ENCODE peak calls at places on chromosomes 1 and 21, in nine cellular contexts. One of them, this sample, is unnamed. For H3K36me3, the result is how much of the 10 kb centered on the place peaks cover.

GRCh38 chr1:18166341-18166740 is 58.7 kb downstream of the IGSF21 start:
- DNase-seq in astrocyte: no peak
- DNase-seq in right atrium auricular region: no peak
- DNase-seq in testis: peak
- DNase-seq in heart left ventricle: no peak
- DNase-seq in stomach: no peak
- DNase-seq in fibroblast of lung: no peak
- DNase-seq in thoracic aorta: no peak
- DNase-seq in small intestine: no peak
- DNase-seq in this sample: no peak

GRCh38 chr1:3902546-3902945 is 2.5 kb upstream of the C1orf174 start:
- DNase-seq in astrocyte: no peak
- DNase-seq in right atrium auricular region: no peak
- DNase-seq in testis: no peak
- DNase-seq in heart left ventricle: no peak
- DNase-seq in stomach: no peak
- DNase-seq in fibroblast of lung: no peak
- DNase-seq in thoracic aorta: no peak
- DNase-seq in small intestine: peak
- DNase-seq in this sample: no peak

GRCh38 chr1:226596531-226597165 is 48.1 kb downstream of the STUM start:
- DNase-seq in astrocyte: no peak
- DNase-seq in right atrium auricular region: no peak
- DNase-seq in testis: no peak
- DNase-seq in heart left ventricle: no peak
- DNase-seq in stomach: no peak
- DNase-seq in fibroblast of lung: no peak
- DNase-seq in thoracic aorta: no peak
- DNase-seq in small intestine: no peak
- DNase-seq in this sample: no peak

GRCh38 chr1:26493905-26494304 is 21.7 kb downstream of the HMGN2 start:
- DNase-seq in astrocyte: no peak
- DNase-seq in right atrium auricular region: no peak
- DNase-seq in testis: no peak
- DNase-seq in heart left ventricle: no peak
- DNase-seq in stomach: no peak
- DNase-seq in fibroblast of lung: no peak
- DNase-seq in thoracic aorta: no peak
- DNase-seq in small intestine: no peak
- DNase-seq in this sample: no peak

GRCh38 chr1:9196129-9197040 is 38.2 kb upstream of the H6PD start:
- DNase-seq in astrocyte: peak
- DNase-seq in right atrium auricular region: peak
- DNase-seq in testis: peak
- DNase-seq in heart left ventricle: peak
- DNase-seq in stomach: peak
- DNase-seq in fibroblast of lung: peak
- DNase-seq in thoracic aorta: peak
- DNase-seq in small intestine: peak
- DNase-seq in this sample: peak

GRCh38 chr1:234927968-234928635 is 200.5 kb downstream of the TOMM20 start:
- DNase-seq in astrocyte: peak
- DNase-seq in right atrium auricular region: peak
- DNase-seq in testis: no peak
- DNase-seq in heart left ventricle: no peak
- DNase-seq in stomach: no peak
- DNase-seq in fibroblast of lung: no peak
- DNase-seq in thoracic aorta: no peak
- DNase-seq in small intestine: no peak
- DNase-seq in this sample: no peak

GRCh38 chr1:7290971-7291970 is 479.8 kb upstream of the VAMP3 start:
- DNase-seq in astrocyte: peak
- DNase-seq in right atrium auricular region: no peak
- DNase-seq in testis: peak
- DNase-seq in heart left ventricle: peak
- DNase-seq in stomach: no peak
- DNase-seq in fibroblast of lung: peak
- DNase-seq in thoracic aorta: no peak
- DNase-seq in small intestine: no peak
- DNase-seq in this sample: no peak

GRCh38 chr1:38060557-38060956 is 14.0 kb upstream of the POU3F1 start:
- DNase-seq in astrocyte: no peak
- DNase-seq in right atrium auricular region: no peak
- DNase-seq in testis: no peak
- DNase-seq in heart left ventricle: no peak
- DNase-seq in stomach: no peak
- DNase-seq in fibroblast of lung: no peak
- DNase-seq in thoracic aorta: no peak
- DNase-seq in small intestine: no peak
- DNase-seq in this sample: no peak

GRCh38 chr1:161706483-161707347 is at the start of gene FCRLA:
- DNase-seq in astrocyte: peak
- DNase-seq in right atrium auricular region: no peak
- DNase-seq in testis: no peak
- DNase-seq in heart left ventricle: peak
- DNase-seq in stomach: no peak
- DNase-seq in fibroblast of lung: peak
- DNase-seq in thoracic aorta: no peak
- DNase-seq in small intestine: no peak
- DNase-seq in this sample: no peak

GRCh38 chr1:110645962-110646735 is 28.6 kb downstream of the KCNA3 start:
- DNase-seq in astrocyte: peak
- DNase-seq in right atrium auricular region: no peak
- DNase-seq in testis: no peak
- DNase-seq in heart left ventricle: no peak
- DNase-seq in stomach: no peak
- DNase-seq in fibroblast of lung: peak
- DNase-seq in thoracic aorta: no peak
- DNase-seq in small intestine: no peak
- DNase-seq in this sample: no peak

GRCh38 chr1:5865774-5866173 is 126.5 kb downstream of the NPHP4 start:
- DNase-seq in astrocyte: no peak
- DNase-seq in right atrium auricular region: no peak
- DNase-seq in testis: no peak
- DNase-seq in heart left ventricle: no peak
- DNase-seq in stomach: no peak
- DNase-seq in fibroblast of lung: no peak
- DNase-seq in thoracic aorta: no peak
- DNase-seq in small intestine: no peak
- DNase-seq in this sample: no peak

DNA sequence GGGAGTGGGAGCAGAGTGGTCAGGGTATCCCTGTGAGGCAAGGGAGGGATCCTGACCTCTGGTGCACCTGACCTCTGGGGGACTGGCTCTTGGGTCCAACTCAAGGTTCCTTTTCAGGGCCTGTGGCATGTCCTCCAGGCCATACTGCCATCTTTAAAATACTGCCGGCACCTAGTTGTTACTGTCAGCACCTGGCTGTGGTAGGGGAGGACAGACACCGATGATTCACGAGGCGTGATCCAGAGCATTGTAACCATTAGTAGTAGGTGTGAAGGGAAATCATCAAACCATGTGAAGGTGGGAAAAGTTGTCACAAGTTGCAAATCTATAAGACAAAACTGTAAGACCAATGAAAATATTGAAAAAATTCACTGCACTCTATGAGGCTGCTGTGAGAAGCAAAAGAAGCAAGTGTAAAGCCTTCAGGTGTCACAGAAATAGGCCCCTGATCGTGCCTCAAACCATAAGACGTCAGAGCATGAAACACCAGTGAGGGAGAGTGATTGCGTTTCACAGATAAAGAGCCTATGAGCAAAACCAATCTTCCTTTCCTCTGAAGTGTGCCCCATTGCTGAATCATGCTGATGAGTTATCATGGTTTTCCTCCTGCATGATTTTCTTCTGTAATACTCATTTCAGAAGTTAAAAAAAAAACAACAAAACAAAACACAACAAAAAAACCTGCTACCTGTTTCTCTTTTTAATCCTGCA is 55.3 kb downstream of the CDC7 start:
- DNase-seq in astrocyte: peak
- DNase-seq in right atrium auricular region: peak
- DNase-seq in testis: no peak
- DNase-seq in heart left ventricle: no peak
- DNase-seq in stomach: no peak
- DNase-seq in fibroblast of lung: peak
- DNase-seq in thoracic aorta: no peak
- DNase-seq in small intestine: peak
- DNase-seq in this sample: no peak
- H3K4me3 ChIP-seq in astrocyte: no peak
- H3K4me3 ChIP-seq in right atrium auricular region: no peak
- H3K4me3 ChIP-seq in testis: no peak
- H3K4me3 ChIP-seq in heart left ventricle: no peak
- H3K4me3 ChIP-seq in stomach: no peak
- H3K4me3 ChIP-seq in fibroblast of lung: no peak
- H3K4me3 ChIP-seq in thoracic aorta: no peak
- H3K4me3 ChIP-seq in small intestine: no peak
- H3K4me3 ChIP-seq in this sample: no peak

DNA sequence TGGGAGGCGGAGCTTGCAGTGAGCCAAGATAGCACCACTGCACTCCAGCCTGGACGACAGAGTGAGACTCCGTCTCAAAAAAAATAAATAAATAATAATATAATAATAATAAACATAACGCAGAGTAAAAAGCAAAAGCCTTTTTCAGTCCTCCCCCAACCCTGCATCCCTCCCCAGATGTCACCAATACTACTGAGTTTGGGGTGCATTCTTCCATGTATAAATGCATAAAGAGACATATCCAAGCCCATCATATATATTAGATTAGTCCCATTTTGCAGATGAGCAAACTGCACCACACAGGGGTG is 930 bp upstream of the ADAMTSL4 start:
- DNase-seq in astrocyte: no peak
- DNase-seq in right atrium auricular region: no peak
- DNase-seq in testis: no peak
- DNase-seq in heart left ventricle: no peak
- DNase-seq in stomach: no peak
- DNase-seq in fibroblast of lung: no peak
- DNase-seq in thoracic aorta: no peak
- DNase-seq in small intestine: no peak
- DNase-seq in this sample: no peak
- H3K27ac ChIP-seq in astrocyte: no peak
- H3K27ac ChIP-seq in right atrium auricular region: peak
- H3K27ac ChIP-seq in testis: peak
- H3K27ac ChIP-seq in heart left ventricle: peak
- H3K27ac ChIP-seq in stomach: no peak
- H3K27ac ChIP-seq in fibroblast of lung: peak
- H3K27ac ChIP-seq in thoracic aorta: peak
- H3K27ac ChIP-seq in small intestine: no peak
- H3K27ac ChIP-seq in this sample: peak

DNA sequence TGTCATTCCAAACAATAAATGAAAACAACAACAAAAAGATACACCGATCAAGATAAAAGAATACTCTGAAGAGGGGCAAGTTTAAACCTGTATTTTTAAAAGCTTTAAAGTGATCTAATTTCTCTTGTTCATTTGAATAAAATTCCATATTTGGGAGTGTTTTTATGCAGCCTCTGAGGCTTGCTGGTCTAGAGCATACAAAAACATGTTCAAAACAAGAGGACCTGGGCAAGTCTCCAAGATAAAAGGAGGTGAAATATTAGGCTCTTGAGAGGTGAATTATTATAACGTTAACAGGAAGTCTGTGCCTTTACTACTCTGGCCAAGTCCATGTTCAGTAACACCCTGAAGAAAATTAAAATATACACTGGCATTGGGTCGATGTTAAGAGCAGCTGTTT is 20.1 kb downstream of the URB1 start:
- DNase-seq in astrocyte: no peak
- DNase-seq in right atrium auricular region: no peak
- DNase-seq in testis: no peak
- DNase-seq in heart left ventricle: no peak
- DNase-seq in stomach: no peak
- DNase-seq in fibroblast of lung: peak
- DNase-seq in thoracic aorta: no peak
- DNase-seq in small intestine: no peak
- DNase-seq in this sample: no peak
- H3K36me3 ChIP-seq in astrocyte: under half
- H3K36me3 ChIP-seq in right atrium auricular region: under half
- H3K36me3 ChIP-seq in testis: under half
- H3K36me3 ChIP-seq in heart left ventricle: half or more
- H3K36me3 ChIP-seq in stomach: under half
- H3K36me3 ChIP-seq in fibroblast of lung: under half
- H3K36me3 ChIP-seq in thoracic aorta: under half
- H3K36me3 ChIP-seq in small intestine: under half
- H3K36me3 ChIP-seq in this sample: under half

GRCh38 chr1:33365560-33365997 is 44.7 kb upstream of the A3GALT2 start:
- DNase-seq in astrocyte: peak
- DNase-seq in right atrium auricular region: no peak
- DNase-seq in testis: peak
- DNase-seq in heart left ventricle: peak
- DNase-seq in stomach: no peak
- DNase-seq in fibroblast of lung: peak
- DNase-seq in thoracic aorta: no peak
- DNase-seq in small intestine: no peak
- DNase-seq in this sample: no peak

GRCh38 chr1:33369081-33369480 is 48.2 kb upstream of the A3GALT2 start:
- DNase-seq in astrocyte: no peak
- DNase-seq in right atrium auricular region: no peak
- DNase-seq in testis: no peak
- DNase-seq in heart left ventricle: no peak
- DNase-seq in stomach: no peak
- DNase-seq in fibroblast of lung: no peak
- DNase-seq in thoracic aorta: no peak
- DNase-seq in small intestine: no peak
- DNase-seq in this sample: no peak

GRCh38 chr1:33367488-33368405 is 46.8 kb upstream of the A3GALT2 start:
- DNase-seq in astrocyte: no peak
- DNase-seq in right atrium auricular region: peak
- DNase-seq in testis: peak
- DNase-seq in heart left ventricle: peak
- DNase-seq in stomach: peak
- DNase-seq in fibroblast of lung: peak
- DNase-seq in thoracic aorta: no peak
- DNase-seq in small intestine: peak
- DNase-seq in this sample: peak

GRCh38 chr1:33368431-33368830 is 47.5 kb upstream of the A3GALT2 start:
- DNase-seq in astrocyte: no peak
- DNase-seq in right atrium auricular region: no peak
- DNase-seq in testis: no peak
- DNase-seq in heart left ventricle: no peak
- DNase-seq in stomach: no peak
- DNase-seq in fibroblast of lung: no peak
- DNase-seq in thoracic aorta: no peak
- DNase-seq in small intestine: no peak
- DNase-seq in this sample: no peak

DNA sequence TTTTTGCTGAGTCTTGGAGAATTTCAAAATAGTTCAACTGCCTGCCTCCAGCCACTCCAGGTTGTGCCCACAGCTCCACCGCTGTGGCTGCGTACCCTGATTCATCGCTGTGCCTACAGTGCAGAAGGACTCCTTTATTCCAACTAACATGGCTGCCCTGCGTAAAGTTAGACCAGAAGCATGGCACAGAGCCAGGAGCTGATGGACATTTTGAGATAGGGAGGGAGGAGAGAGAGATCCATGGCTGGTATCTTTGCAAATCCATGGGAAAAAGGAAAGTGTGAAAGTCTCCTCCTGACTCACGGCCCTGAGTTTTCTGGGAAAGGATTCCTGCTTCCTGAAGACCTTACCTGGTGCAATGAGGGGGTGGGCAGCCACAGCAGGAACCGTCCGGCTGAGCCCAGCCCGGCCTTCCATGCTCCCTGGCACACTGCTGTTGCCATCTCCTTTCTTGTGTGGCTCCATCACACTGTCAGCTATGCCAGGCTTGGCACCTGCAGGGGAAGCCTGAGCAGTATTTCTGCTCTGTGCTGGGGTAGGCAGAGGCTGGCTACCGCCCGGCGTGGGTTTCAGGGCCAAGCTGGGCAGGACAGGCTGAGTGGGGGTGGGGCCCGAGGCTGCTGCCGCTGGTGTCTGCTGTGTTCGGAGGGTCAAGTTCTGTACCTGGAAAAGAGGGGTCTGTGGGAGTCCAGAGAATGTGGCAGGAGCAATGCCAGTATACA is 46.0 kb upstream of the A3GALT2 start:
- DNase-seq in astrocyte: no peak
- DNase-seq in right atrium auricular region: no peak
- DNase-seq in testis: no peak
- DNase-seq in heart left ventricle: no peak
- DNase-seq in stomach: no peak
- DNase-seq in fibroblast of lung: no peak
- DNase-seq in thoracic aorta: no peak
- DNase-seq in small intestine: no peak
- DNase-seq in this sample: no peak
- H3K4me3 ChIP-seq in astrocyte: no peak
- H3K4me3 ChIP-seq in right atrium auricular region: no peak
- H3K4me3 ChIP-seq in testis: no peak
- H3K4me3 ChIP-seq in heart left ventricle: no peak
- H3K4me3 ChIP-seq in stomach: no peak
- H3K4me3 ChIP-seq in fibroblast of lung: no peak
- H3K4me3 ChIP-seq in thoracic aorta: no peak
- H3K4me3 ChIP-seq in small intestine: no peak
- H3K4me3 ChIP-seq in this sample: no peak

This sample was measured in body of pancreas.